ENCODE peak calls at places on chromosomes 4 and X, in seven cellular contexts. One of them, this sample, is unnamed.

GRCh38 chrX:108537005-108537404 is 97.4 kb downstream of the COL4A5 start:
- DNase-seq in CD4-positive, alpha-beta memory T cell: no peak
- DNase-seq in HEK293T: peak
- DNase-seq in AG08395: peak
- DNase-seq in upper lobe of right lung: no peak
- DNase-seq in stromal cell of bone marrow: peak
- DNase-seq in left ventricle myocardium superior: no peak
- DNase-seq in this sample: no peak

GRCh38 chr4:183571350-183572076 is 66.7 kb downstream of the ING2 start:
- DNase-seq in CD4-positive, alpha-beta memory T cell: no peak
- DNase-seq in HEK293T: no peak
- DNase-seq in AG08395: no peak
- DNase-seq in upper lobe of right lung: peak
- DNase-seq in stromal cell of bone marrow: peak
- DNase-seq in left ventricle myocardium superior: peak
- DNase-seq in this sample: no peak

GRCh38 chrX:15745179-15745578 is 7.1 kb downstream of the CA5B start:
- DNase-seq in CD4-positive, alpha-beta memory T cell: no peak
- DNase-seq in HEK293T: no peak
- DNase-seq in AG08395: no peak
- DNase-seq in upper lobe of right lung: no peak
- DNase-seq in stromal cell of bone marrow: no peak
- DNase-seq in left ventricle myocardium superior: no peak
- DNase-seq in this sample: no peak

GRCh38 chrX:114075073-114075673 is 508.7 kb upstream of the HTR2C start:
- DNase-seq in CD4-positive, alpha-beta memory T cell: no peak
- DNase-seq in HEK293T: no peak
- DNase-seq in AG08395: no peak
- DNase-seq in upper lobe of right lung: no peak
- DNase-seq in stromal cell of bone marrow: no peak
- DNase-seq in left ventricle myocardium superior: no peak
- DNase-seq in this sample: no peak

GRCh38 chr4:91058345-91058744 is 931.2 kb downstream of the CCSER1 start:
- DNase-seq in CD4-positive, alpha-beta memory T cell: no peak
- DNase-seq in HEK293T: no peak
- DNase-seq in AG08395: no peak
- DNase-seq in upper lobe of right lung: no peak
- DNase-seq in stromal cell of bone marrow: no peak
- DNase-seq in left ventricle myocardium superior: no peak
- DNase-seq in this sample: no peak

GRCh38 chr4:54840430-54840829 is 182.7 kb downstream of the KIT start:
- DNase-seq in CD4-positive, alpha-beta memory T cell: no peak
- DNase-seq in HEK293T: no peak
- DNase-seq in AG08395: no peak
- DNase-seq in upper lobe of right lung: no peak
- DNase-seq in stromal cell of bone marrow: no peak
- DNase-seq in left ventricle myocardium superior: no peak
- DNase-seq in this sample: no peak

GRCh38 chr4:137819964-137820383 is 287.7 kb upstream of the PCDH18 start:
- DNase-seq in CD4-positive, alpha-beta memory T cell: no peak
- DNase-seq in HEK293T: peak
- DNase-seq in AG08395: peak
- DNase-seq in upper lobe of right lung: no peak
- DNase-seq in stromal cell of bone marrow: peak
- DNase-seq in left ventricle myocardium superior: no peak
- DNase-seq in this sample: no peak

GRCh38 chrX:119541188-119541587 is 24.0 kb downstream of the STEEP1 start:
- DNase-seq in CD4-positive, alpha-beta memory T cell: no peak
- DNase-seq in HEK293T: no peak
- DNase-seq in AG08395: peak
- DNase-seq in upper lobe of right lung: no peak
- DNase-seq in stromal cell of bone marrow: peak
- DNase-seq in left ventricle myocardium superior: no peak
- DNase-seq in this sample: no peak

GRCh38 chrX:67749536-67749935 is 205.7 kb downstream of the AR start:
- DNase-seq in CD4-positive, alpha-beta memory T cell: no peak
- DNase-seq in HEK293T: no peak
- DNase-seq in AG08395: no peak
- DNase-seq in upper lobe of right lung: no peak
- DNase-seq in stromal cell of bone marrow: no peak
- DNase-seq in left ventricle myocardium superior: no peak
- DNase-seq in this sample: no peak

GRCh38 chr4:168662297-168662985 is 165.6 kb downstream of the PALLD start:
- DNase-seq in CD4-positive, alpha-beta memory T cell: no peak
- DNase-seq in HEK293T: no peak
- DNase-seq in AG08395: no peak
- DNase-seq in upper lobe of right lung: no peak
- DNase-seq in stromal cell of bone marrow: no peak
- DNase-seq in left ventricle myocardium superior: no peak
- DNase-seq in this sample: no peak

GRCh38 chrX:152821145-152821765 is 9.3 kb downstream of the CETN2 start:
- DNase-seq in CD4-positive, alpha-beta memory T cell: no peak
- DNase-seq in HEK293T: peak
- DNase-seq in AG08395: peak
- DNase-seq in upper lobe of right lung: no peak
- DNase-seq in stromal cell of bone marrow: no peak
- DNase-seq in left ventricle myocardium superior: no peak
- DNase-seq in this sample: no peak

GRCh38 chr4:1766336-1767057 is 26.6 kb upstream of the FGFR3 start:
- DNase-seq in CD4-positive, alpha-beta memory T cell: no peak
- DNase-seq in HEK293T: no peak
- DNase-seq in AG08395: no peak
- DNase-seq in upper lobe of right lung: no peak
- DNase-seq in stromal cell of bone marrow: no peak
- DNase-seq in left ventricle myocardium superior: no peak
- DNase-seq in this sample: no peak

GRCh38 chr4:140943486-140943885 is 187.3 kb upstream of the TBC1D9 start:
- DNase-seq in CD4-positive, alpha-beta memory T cell: no peak
- DNase-seq in HEK293T: no peak
- DNase-seq in AG08395: peak
- DNase-seq in upper lobe of right lung: no peak
- DNase-seq in stromal cell of bone marrow: no peak
- DNase-seq in left ventricle myocardium superior: no peak
- DNase-seq in this sample: no peak

GRCh38 chr4:121697626-121698025 is 846 bp upstream of the ANXA5 start:
- DNase-seq in CD4-positive, alpha-beta memory T cell: peak
- DNase-seq in HEK293T: no peak
- DNase-seq in AG08395: no peak
- DNase-seq in upper lobe of right lung: no peak
- DNase-seq in stromal cell of bone marrow: no peak
- DNase-seq in left ventricle myocardium superior: no peak
- DNase-seq in this sample: no peak

GRCh38 chrX:32483534-32484136 is 727.7 kb downstream of the DMD start:
- DNase-seq in CD4-positive, alpha-beta memory T cell: no peak
- DNase-seq in HEK293T: no peak
- DNase-seq in AG08395: no peak
- DNase-seq in upper lobe of right lung: no peak
- DNase-seq in stromal cell of bone marrow: no peak
- DNase-seq in left ventricle myocardium superior: no peak
- DNase-seq in this sample: no peak

GRCh38 chr4:142307857-142308256 is 538.2 kb downstream of the INPP4B start:
- DNase-seq in CD4-positive, alpha-beta memory T cell: no peak
- DNase-seq in HEK293T: no peak
- DNase-seq in AG08395: no peak
- DNase-seq in upper lobe of right lung: no peak
- DNase-seq in stromal cell of bone marrow: no peak
- DNase-seq in left ventricle myocardium superior: no peak
- DNase-seq in this sample: no peak

GRCh38 chr4:105998210-105998609 is 102.9 kb downstream of the NPNT start:
- DNase-seq in CD4-positive, alpha-beta memory T cell: no peak
- DNase-seq in HEK293T: no peak
- DNase-seq in AG08395: no peak
- DNase-seq in upper lobe of right lung: no peak
- DNase-seq in stromal cell of bone marrow: no peak
- DNase-seq in left ventricle myocardium superior: no peak
- DNase-seq in this sample: no peak

GRCh38 chr4:7108046-7108625 is 40.3 kb upstream of the GRPEL1 start:
- DNase-seq in CD4-positive, alpha-beta memory T cell: no peak
- DNase-seq in HEK293T: no peak
- DNase-seq in AG08395: no peak
- DNase-seq in upper lobe of right lung: peak
- DNase-seq in stromal cell of bone marrow: no peak
- DNase-seq in left ventricle myocardium superior: no peak
- DNase-seq in this sample: no peak

GRCh38 chr4:13912966-13913365 is 285.4 kb upstream of the BOD1L1 start:
- DNase-seq in CD4-positive, alpha-beta memory T cell: no peak
- DNase-seq in HEK293T: no peak
- DNase-seq in AG08395: no peak
- DNase-seq in upper lobe of right lung: no peak
- DNase-seq in stromal cell of bone marrow: peak
- DNase-seq in left ventricle myocardium superior: no peak
- DNase-seq in this sample: no peak

GRCh38 chrX:153925739-153926593 is at the start of gene ARHGAP4:
- DNase-seq in CD4-positive, alpha-beta memory T cell: peak
- DNase-seq in HEK293T: no peak
- DNase-seq in AG08395: no peak
- DNase-seq in upper lobe of right lung: peak
- DNase-seq in stromal cell of bone marrow: no peak
- DNase-seq in left ventricle myocardium superior: peak
- DNase-seq in this sample: no peak